ENCODE peak calls at places on chromosomes 7 and 10, in nine cellular contexts. One of them, this sample, is unnamed.

GRCh38 chr10:133441780-133442179 is 12.0 kb upstream of the SCART1 start:
- DNase-seq in upper lobe of left lung: peak
- DNase-seq in activated CD8-positive, alpha-beta memory T cell treated with anti-CD3 and anti-CD28 coated beads, Interleukin-2, amount 50 U/mL, for 4 hours: no peak
- DNase-seq in HS-5: no peak
- DNase-seq in globus pallidus: no peak
- DNase-seq in stimulated activated CD4-positive, alpha-beta T cell treated with anti-CD3 and anti-CD28 coated beads, Interleukin-1b, Interleukin-23, amount 100 ng/mL, for 24 hours: no peak
- DNase-seq in HTR-8/SVneo: no peak
- DNase-seq in heart left ventricle: peak
- DNase-seq in endodermal cell: no peak
- DNase-seq in this sample: no peak

GRCh38 chr7:82442492-82443043 is 1.0 kb downstream of the CACNA2D1 start:
- DNase-seq in upper lobe of left lung: peak
- DNase-seq in heart left ventricle: no peak
- DNase-seq in HS-5: no peak
- DNase-seq in endodermal cell: no peak
- DNase-seq in stimulated activated CD4-positive, alpha-beta T cell treated with anti-CD3 and anti-CD28 coated beads, Interleukin-1b, Interleukin-23, amount 100 ng/mL, for 24 hours: no peak
- DNase-seq in globus pallidus: peak
- DNase-seq in HTR-8/SVneo: no peak
- DNase-seq in activated CD8-positive, alpha-beta memory T cell treated with anti-CD3 and anti-CD28 coated beads, Interleukin-2, amount 50 U/mL, for 4 hours: no peak
- DNase-seq in this sample: peak

GRCh38 chr10:30858499-30858898 is 173.2 kb downstream of the ZNF438 start:
- DNase-seq in endodermal cell: no peak
- DNase-seq in upper lobe of left lung: no peak
- DNase-seq in globus pallidus: no peak
- DNase-seq in heart left ventricle: no peak
- DNase-seq in HS-5: no peak
- DNase-seq in stimulated activated CD4-positive, alpha-beta T cell treated with anti-CD3 and anti-CD28 coated beads, Interleukin-1b, Interleukin-23, amount 100 ng/mL, for 24 hours: no peak
- DNase-seq in HTR-8/SVneo: no peak
- DNase-seq in activated CD8-positive, alpha-beta memory T cell treated with anti-CD3 and anti-CD28 coated beads, Interleukin-2, amount 50 U/mL, for 4 hours: no peak
- DNase-seq in this sample: peak

GRCh38 chr10:78302739-78302988 is 269.0 kb downstream of the RPS24 start:
- DNase-seq in HS-5: no peak
- DNase-seq in activated CD8-positive, alpha-beta memory T cell treated with anti-CD3 and anti-CD28 coated beads, Interleukin-2, amount 50 U/mL, for 4 hours: no peak
- DNase-seq in upper lobe of left lung: no peak
- DNase-seq in HTR-8/SVneo: no peak
- DNase-seq in endodermal cell: no peak
- DNase-seq in heart left ventricle: no peak
- DNase-seq in stimulated activated CD4-positive, alpha-beta T cell treated with anti-CD3 and anti-CD28 coated beads, Interleukin-1b, Interleukin-23, amount 100 ng/mL, for 24 hours: no peak
- DNase-seq in globus pallidus: no peak
- DNase-seq in this sample: no peak

GRCh38 chr7:152760384-152761115 is 998 bp downstream of the ACTR3B start:
- DNase-seq in activated CD8-positive, alpha-beta memory T cell treated with anti-CD3 and anti-CD28 coated beads, Interleukin-2, amount 50 U/mL, for 4 hours: no peak
- DNase-seq in upper lobe of left lung: no peak
- DNase-seq in HTR-8/SVneo: no peak
- DNase-seq in globus pallidus: no peak
- DNase-seq in stimulated activated CD4-positive, alpha-beta T cell treated with anti-CD3 and anti-CD28 coated beads, Interleukin-1b, Interleukin-23, amount 100 ng/mL, for 24 hours: no peak
- DNase-seq in HS-5: no peak
- DNase-seq in endodermal cell: peak
- DNase-seq in heart left ventricle: no peak
- DNase-seq in this sample: peak

GRCh38 chr10:105797234-105797890 is 1156.3 kb downstream of the SORCS3 start:
- DNase-seq in HS-5: no peak
- DNase-seq in globus pallidus: peak
- DNase-seq in stimulated activated CD4-positive, alpha-beta T cell treated with anti-CD3 and anti-CD28 coated beads, Interleukin-1b, Interleukin-23, amount 100 ng/mL, for 24 hours: no peak
- DNase-seq in endodermal cell: no peak
- DNase-seq in activated CD8-positive, alpha-beta memory T cell treated with anti-CD3 and anti-CD28 coated beads, Interleukin-2, amount 50 U/mL, for 4 hours: no peak
- DNase-seq in upper lobe of left lung: no peak
- DNase-seq in HTR-8/SVneo: no peak
- DNase-seq in heart left ventricle: no peak
- DNase-seq in this sample: no peak

GRCh38 chr10:83458611-83459010 is 680.7 kb upstream of the GHITM start:
- DNase-seq in heart left ventricle: no peak
- DNase-seq in globus pallidus: no peak
- DNase-seq in activated CD8-positive, alpha-beta memory T cell treated with anti-CD3 and anti-CD28 coated beads, Interleukin-2, amount 50 U/mL, for 4 hours: no peak
- DNase-seq in stimulated activated CD4-positive, alpha-beta T cell treated with anti-CD3 and anti-CD28 coated beads, Interleukin-1b, Interleukin-23, amount 100 ng/mL, for 24 hours: no peak
- DNase-seq in endodermal cell: no peak
- DNase-seq in HS-5: no peak
- DNase-seq in upper lobe of left lung: peak
- DNase-seq in HTR-8/SVneo: no peak
- DNase-seq in this sample: no peak

GRCh38 chr10:124646483-124647352 is 97.5 kb downstream of the FAM53B start:
- DNase-seq in upper lobe of left lung: no peak
- DNase-seq in HS-5: peak
- DNase-seq in activated CD8-positive, alpha-beta memory T cell treated with anti-CD3 and anti-CD28 coated beads, Interleukin-2, amount 50 U/mL, for 4 hours: no peak
- DNase-seq in HTR-8/SVneo: peak
- DNase-seq in stimulated activated CD4-positive, alpha-beta T cell treated with anti-CD3 and anti-CD28 coated beads, Interleukin-1b, Interleukin-23, amount 100 ng/mL, for 24 hours: no peak
- DNase-seq in heart left ventricle: peak
- DNase-seq in endodermal cell: no peak
- DNase-seq in globus pallidus: peak
- DNase-seq in this sample: peak

GRCh38 chr10:30455816-30456215 is 21.8 kb downstream of the MAP3K8 start:
- DNase-seq in stimulated activated CD4-positive, alpha-beta T cell treated with anti-CD3 and anti-CD28 coated beads, Interleukin-1b, Interleukin-23, amount 100 ng/mL, for 24 hours: no peak
- DNase-seq in endodermal cell: no peak
- DNase-seq in HS-5: no peak
- DNase-seq in globus pallidus: no peak
- DNase-seq in HTR-8/SVneo: no peak
- DNase-seq in activated CD8-positive, alpha-beta memory T cell treated with anti-CD3 and anti-CD28 coated beads, Interleukin-2, amount 50 U/mL, for 4 hours: no peak
- DNase-seq in upper lobe of left lung: no peak
- DNase-seq in heart left ventricle: no peak
- DNase-seq in this sample: no peak

GRCh38 chr7:65304175-65304574 is 69.5 kb upstream of the ZNF92 start:
- DNase-seq in activated CD8-positive, alpha-beta memory T cell treated with anti-CD3 and anti-CD28 coated beads, Interleukin-2, amount 50 U/mL, for 4 hours: no peak
- DNase-seq in endodermal cell: no peak
- DNase-seq in HTR-8/SVneo: no peak
- DNase-seq in upper lobe of left lung: no peak
- DNase-seq in HS-5: no peak
- DNase-seq in stimulated activated CD4-positive, alpha-beta T cell treated with anti-CD3 and anti-CD28 coated beads, Interleukin-1b, Interleukin-23, amount 100 ng/mL, for 24 hours: no peak
- DNase-seq in heart left ventricle: no peak
- DNase-seq in globus pallidus: no peak
- DNase-seq in this sample: no peak

GRCh38 chr10:128875955-128876354 is 591.1 kb upstream of the MGMT start:
- DNase-seq in HS-5: no peak
- DNase-seq in endodermal cell: peak
- DNase-seq in upper lobe of left lung: no peak
- DNase-seq in HTR-8/SVneo: no peak
- DNase-seq in heart left ventricle: no peak
- DNase-seq in globus pallidus: no peak
- DNase-seq in activated CD8-positive, alpha-beta memory T cell treated with anti-CD3 and anti-CD28 coated beads, Interleukin-2, amount 50 U/mL, for 4 hours: no peak
- DNase-seq in stimulated activated CD4-positive, alpha-beta T cell treated with anti-CD3 and anti-CD28 coated beads, Interleukin-1b, Interleukin-23, amount 100 ng/mL, for 24 hours: no peak
- DNase-seq in this sample: no peak